ENCODE peak calls at places on chromosome 22, in five cellular contexts. S, E, I, J and Z are unnamed samples.

GRCh38 chr22:27782065-27782464 is 19.5 kb downstream of the MN1 start:
- DNase-seq in S (no peak), I (no peak), J (no peak), E (no peak), Z (no peak)

GRCh38 chr22:28497188-28497587 is 182.5 kb downstream of the TTC28 start:
- DNase-seq in J (no peak), E (peak; percentile 8), S (no peak), I (no peak), Z (no peak)

GRCh38 chr22:49929553-49929979 is 11.1 kb downstream of the CRELD2 start:
- DNase-seq in S (no peak), I (peak; percentile 53), E (peak; percentile 35), J (peak; percentile 78), Z (peak; percentile 89)

GRCh38 chr22:28894320-28894719 is 10.9 kb downstream of the ZNRF3 start:
- DNase-seq in S (no peak), I (no peak), J (no peak), E (no peak), Z (no peak)

GRCh38 chr22:32410459-32410858 is 1.6 kb downstream of the RTCB start:
- DNase-seq in J (no peak), E (no peak), I (no peak), S (no peak), Z (no peak)

GRCh38 chr22:42745118-42745517 is 24.4 kb upstream of the A4GALT start:
- DNase-seq in S (no peak), I (peak; percentile 60), E (peak; percentile 47), J (no peak), Z (no peak)

GRCh38 chr22:41596776-41597634 is 7.4 kb upstream of the PMM1 start:
- DNase-seq in J (peak; percentile 60), I (peak; percentile 68), E (peak; percentile 68), S (no peak), Z (peak; percentile 65)

GRCh38 chr22:26438006-26438405 is 8.9 kb downstream of the ASPHD2 start:
- DNase-seq in E (no peak), S (no peak), J (no peak), I (no peak), Z (no peak)

GRCh38 chr22:33853200-33854097 is 66.8 kb downstream of the LARGE1 start:
- DNase-seq in I (peak; percentile 67), E (peak; percentile 65), S (peak; percentile 51), J (peak; percentile 4), Z (no peak)

GRCh38 chr22:43236401-43237166 is 49.6 kb upstream of the TTLL12 start:
- DNase-seq in I (no peak), E (peak; percentile 3), J (no peak), S (no peak), Z (no peak)

GRCh38 chr22:19423906-19424500 is 7.5 kb downstream of the HIRA start:
- DNase-seq in I (no peak), E (no peak), S (no peak), J (no peak), Z (no peak)

GRCh38 chr22:43148581-43148980 is 2.8 kb upstream of the TSPO start:
- DNase-seq in S (no peak), E (no peak), I (no peak), J (peak; percentile 27), Z (no peak)

GRCh38 chr22:19605508-19606331 is 81.5 kb upstream of the CLDN5 start:
- DNase-seq in E (no peak), I (no peak), J (no peak), S (no peak), Z (no peak)

GRCh38 chr22:43777204-43777671 is 34.9 kb downstream of the EFCAB6 start:
- DNase-seq in S (peak; percentile 48), J (no peak), E (peak; percentile 76), I (peak; percentile 76), Z (no peak)

GRCh38 chr22:42655693-42656092 is 6.5 kb upstream of the CYB5R3 start:
- DNase-seq in S (no peak), I (no peak), E (no peak), J (no peak), Z (no peak)

GRCh38 chr22:21632237-21632895 is at the start of gene CCDC116:
- DNase-seq in E (no peak), J (peak; percentile 78), S (no peak), I (no peak), Z (peak; percentile 54)

GRCh38 chr22:43928418-43929307 is 5.1 kb downstream of the PNPLA3 start:
- DNase-seq in S (no peak), J (no peak), E (no peak), I (no peak), Z (no peak)

GRCh38 chr22:41508770-41509170 is 35.5 kb downstream of the POLR3H start:
- DNase-seq in S (no peak), E (no peak), I (no peak), J (no peak), Z (peak; percentile 37)

DNA sequence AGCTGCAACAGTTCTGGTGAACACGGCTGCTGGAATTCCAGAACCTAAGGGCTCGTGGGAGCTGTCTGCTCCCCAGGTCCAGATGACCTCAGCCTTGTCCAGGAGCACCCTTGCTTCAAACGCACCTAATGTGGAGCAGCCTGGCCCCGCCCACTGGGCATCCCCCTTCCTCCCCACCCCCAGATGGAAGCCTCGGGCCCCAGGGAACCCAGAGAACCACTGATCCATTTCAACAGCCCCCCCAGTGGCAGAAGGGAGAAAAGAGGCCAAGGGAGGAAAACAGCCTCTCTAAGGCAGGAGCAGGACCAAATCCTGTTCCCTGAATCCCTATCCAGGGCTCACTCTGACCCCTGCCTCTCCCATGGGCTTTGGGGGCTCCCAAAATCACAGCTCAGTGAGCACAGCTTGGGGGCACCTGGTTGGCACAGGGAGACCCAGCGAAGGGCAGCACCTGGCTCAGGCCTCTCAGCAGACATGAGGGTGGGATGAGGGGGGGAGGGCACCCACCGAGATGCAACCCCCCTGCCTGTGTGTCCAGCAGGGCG is 1.2 kb downstream of the CYTH4 start:
- DNase-seq in I (no peak), S (no peak), J (peak; percentile 68), E (no peak), Z (no peak)
- TF ChIP-seq CTCF in I (no peak), S (peak; percentile 17), J (no peak), E (peak; percentile 43), Z (no peak)

GRCh38 chr22:24108073-24108472 is 73.2 kb upstream of the SUSD2 start:
- DNase-seq in J (no peak), I (no peak), S (no peak), E (no peak), Z (no peak)
- TF ChIP-seq CTCF in J (no peak), I (no peak), S (no peak), E (no peak), Z (no peak)

DNA sequence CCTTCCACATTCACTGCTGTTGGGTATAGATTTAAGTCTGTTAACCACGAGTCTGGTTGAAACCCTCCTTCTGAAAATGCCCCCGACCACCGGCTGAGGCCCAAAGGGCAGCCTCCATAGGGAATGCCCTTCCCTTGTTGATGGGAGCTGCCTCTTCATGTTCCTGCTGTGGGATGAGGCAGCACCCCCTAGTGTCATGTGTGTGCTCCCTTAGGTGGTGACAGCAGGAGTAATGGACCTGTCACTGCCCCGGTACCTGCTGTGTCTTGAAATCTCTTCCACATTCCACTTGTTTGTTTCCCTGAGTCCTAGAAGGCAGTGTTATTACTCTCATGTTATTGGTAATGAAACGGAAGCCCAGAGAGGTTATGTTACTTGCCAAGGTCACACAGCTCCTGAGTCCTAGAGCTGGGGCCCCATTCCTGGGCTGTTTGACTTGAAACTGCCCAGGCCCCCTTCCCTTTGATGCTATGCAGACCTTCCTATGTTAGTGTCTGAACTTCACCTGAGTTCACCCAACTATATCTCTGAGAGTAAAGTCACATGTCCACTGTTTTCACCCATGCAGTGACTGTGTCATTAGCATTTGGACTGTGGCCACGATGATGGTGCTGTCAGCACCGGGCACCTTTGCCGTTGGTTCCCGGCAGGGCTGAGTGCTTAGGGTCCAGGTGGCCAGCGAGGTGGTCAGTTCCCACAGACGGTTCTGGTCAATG is 234.3 kb downstream of the TBC1D22A start:
- DNase-seq in S (no peak), I (no peak), E (no peak), J (no peak), Z (no peak)
- TF ChIP-seq CTCF in S (no peak), I (no peak), E (no peak), J (no peak), Z (no peak)

DNA sequence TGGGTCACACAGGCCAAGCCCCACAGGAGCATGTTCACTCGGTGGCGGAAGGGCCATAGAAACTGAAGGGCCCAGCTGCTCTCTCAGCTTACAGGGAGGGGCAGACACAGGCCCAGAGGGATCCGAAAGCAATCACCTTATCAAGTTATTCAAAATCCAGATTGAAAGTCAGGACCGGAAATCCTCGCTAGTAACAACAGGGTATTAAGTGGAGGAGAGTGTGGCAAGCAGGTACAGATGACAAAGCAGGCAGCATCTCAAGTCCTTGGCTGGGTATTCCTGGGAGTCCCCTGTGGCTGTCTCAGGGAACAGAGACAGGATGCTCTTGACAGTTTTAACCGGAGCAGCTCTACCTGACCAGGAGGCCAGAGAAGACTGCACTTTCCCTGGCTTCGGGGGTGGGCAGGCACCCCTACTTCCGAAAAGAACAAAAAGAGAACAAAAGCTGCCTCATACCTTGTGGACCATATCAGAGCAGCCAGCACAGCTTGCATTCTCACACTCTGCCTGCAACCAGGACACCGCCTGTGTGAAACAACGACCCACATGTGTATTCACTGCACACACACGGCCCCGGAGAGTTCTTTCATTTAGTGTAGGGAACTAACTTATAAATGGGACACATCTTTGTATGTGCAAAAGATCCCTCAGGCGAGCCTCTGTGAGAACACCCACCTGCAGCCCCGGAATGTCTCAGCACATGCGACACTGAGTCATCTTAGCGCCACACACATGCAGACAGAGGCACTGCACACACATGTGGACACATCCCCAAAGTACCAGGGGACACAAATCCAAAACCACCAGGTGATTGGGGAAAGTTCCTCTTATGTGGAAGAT is 78.3 kb downstream of the MICAL3 start:
- DNase-seq in E (no peak), I (no peak), J (no peak), S (no peak), Z (no peak)
- TF ChIP-seq CTCF in E (no peak), I (no peak), J (no peak), S (no peak), Z (no peak)

DNA sequence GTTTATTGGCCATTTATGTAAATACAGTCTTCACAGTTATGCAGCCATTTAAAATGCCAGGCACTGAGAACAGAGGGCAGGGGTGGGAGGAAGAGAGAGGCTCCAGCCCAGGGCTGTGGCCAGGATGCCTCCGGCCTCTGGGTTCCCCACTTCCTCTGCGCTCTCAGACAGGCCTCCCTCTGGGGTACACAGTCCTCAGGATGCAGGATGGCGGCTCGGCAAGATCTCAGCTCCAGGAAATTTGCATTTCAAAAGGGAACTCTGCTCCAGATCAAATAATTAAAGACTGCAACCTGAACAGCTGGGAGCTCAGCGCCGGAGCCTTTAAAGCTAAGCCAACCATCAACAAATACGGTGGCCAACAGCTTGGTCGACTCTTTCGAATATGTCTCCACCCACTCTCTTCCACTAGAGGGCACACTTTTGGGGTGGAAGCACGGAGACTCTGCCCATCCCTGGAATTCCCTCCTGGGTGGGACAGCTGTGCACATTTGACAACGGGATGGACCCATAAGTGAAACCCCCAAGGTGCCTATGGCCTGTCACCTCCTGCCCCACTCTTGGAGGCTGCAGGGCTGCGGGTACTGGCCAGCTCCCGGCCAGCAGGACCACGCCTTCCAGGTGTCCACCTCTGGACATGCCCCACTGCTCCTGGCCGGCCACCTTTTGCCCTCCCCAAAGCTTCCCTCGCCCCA is 1044.7 kb downstream of the BRD1 start:
- DNase-seq in J (no peak), S (no peak), E (no peak), I (no peak), Z (no peak)
- TF ChIP-seq CTCF in J (peak; percentile 40), S (no peak), E (no peak), I (no peak), Z (peak; percentile 36)

GRCh38 chr22:39520054-39520873 is at the start of gene ATF4:
- DNase-seq in J (peak; percentile 99), E (peak; percentile 100), I (peak; percentile 100), S (peak; percentile 99), Z (peak; percentile 94)
- TF ChIP-seq CTCF in J (no peak), E (no peak), I (no peak), S (no peak), Z (no peak)

GRCh38 chr22:45206233-45206632 is 34.5 kb downstream of the KIAA0930 start:
- DNase-seq in I (no peak), E (no peak), J (no peak), S (no peak), Z (no peak)
- TF ChIP-seq CTCF in I (no peak), E (no peak), J (no peak), S (no peak), Z (no peak)